ENCODE peak calls at places on chromosomes 1 and 21, in seven cellular contexts. One of them, this sample, is unnamed.
A peak's percentile ranks its signal among the peaks of the same experiment; 100 is the strongest.

GRCh38 chr1:164510435-164510834 is 48.5 kb upstream of the PBX1 start:
- DNase-seq in GM12878: no peak
- DNase-seq in HepG2: no peak
- DNase-seq in H1: no peak
- DNase-seq in K562: no peak
- DNase-seq in SK-N-SH: no peak
- DNase-seq in HCT116: no peak
- DNase-seq in this sample: peak; percentile 72

GRCh38 chr1:183019860-183020259 is 3.4 kb upstream of the LAMC1 start:
- DNase-seq in K562: no peak
- DNase-seq in H1: no peak
- DNase-seq in HCT116: no peak
- DNase-seq in GM12878: no peak
- DNase-seq in SK-N-SH: no peak
- DNase-seq in HepG2: peak; percentile 59
- DNase-seq in this sample: no peak

GRCh38 chr1:219120625-219121544 is 52.8 kb upstream of the LYPLAL1 start:
- DNase-seq in GM12878: no peak
- DNase-seq in HCT116: no peak
- DNase-seq in H1: no peak
- DNase-seq in K562: peak; percentile 87
- DNase-seq in SK-N-SH: peak; percentile 20
- DNase-seq in HepG2: no peak
- DNase-seq in this sample: no peak

GRCh38 chr1:71587961-71588360 is 507.1 kb upstream of the ZRANB2 start:
- DNase-seq in K562: no peak
- DNase-seq in H1: no peak
- DNase-seq in GM12878: no peak
- DNase-seq in SK-N-SH: no peak
- DNase-seq in HCT116: no peak
- DNase-seq in HepG2: no peak
- DNase-seq in this sample: peak; percentile 39

GRCh38 chr1:41835488-41835887 is 83.2 kb downstream of the HIVEP3 start:
- DNase-seq in HepG2: no peak
- DNase-seq in GM12878: no peak
- DNase-seq in K562: no peak
- DNase-seq in H1: no peak
- DNase-seq in HCT116: no peak
- DNase-seq in SK-N-SH: no peak
- DNase-seq in this sample: no peak

GRCh38 chr1:24893431-24893830 is 36.6 kb downstream of the RUNX3 start:
- DNase-seq in H1: no peak
- DNase-seq in SK-N-SH: no peak
- DNase-seq in GM12878: no peak
- DNase-seq in K562: no peak
- DNase-seq in HCT116: no peak
- DNase-seq in HepG2: no peak
- DNase-seq in this sample: no peak

GRCh38 chr1:217369271-217369981 is 261.5 kb downstream of the GPATCH2 start:
- DNase-seq in GM12878: peak; percentile 33
- DNase-seq in K562: no peak
- DNase-seq in HCT116: no peak
- DNase-seq in SK-N-SH: no peak
- DNase-seq in HepG2: no peak
- DNase-seq in H1: no peak
- DNase-seq in this sample: no peak

GRCh38 chr1:207241164-207241934 is 80.1 kb upstream of the CD55 start:
- DNase-seq in HepG2: peak; percentile 89
- DNase-seq in HCT116: no peak
- DNase-seq in GM12878: no peak
- DNase-seq in K562: no peak
- DNase-seq in H1: no peak
- DNase-seq in SK-N-SH: no peak
- DNase-seq in this sample: peak; percentile 77

GRCh38 chr1:26285366-26286063 is 5.6 kb downstream of the SH3BGRL3 start:
- DNase-seq in SK-N-SH: peak; percentile 74
- DNase-seq in GM12878: no peak
- DNase-seq in K562: peak; percentile 85
- DNase-seq in HCT116: peak; percentile 58
- DNase-seq in H1: no peak
- DNase-seq in HepG2: peak; percentile 73
- DNase-seq in this sample: no peak

GRCh38 chr21:31429500-31429899 is 85.4 kb upstream of the TIAM1 start:
- DNase-seq in HepG2: no peak
- DNase-seq in GM12878: no peak
- DNase-seq in H1: no peak
- DNase-seq in SK-N-SH: no peak
- DNase-seq in HCT116: no peak
- DNase-seq in K562: peak; percentile 3
- DNase-seq in this sample: no peak

GRCh38 chr21:35159881-35160280 is 110.8 kb upstream of the RUNX1 start:
- DNase-seq in HCT116: no peak
- DNase-seq in SK-N-SH: no peak
- DNase-seq in GM12878: no peak
- DNase-seq in K562: no peak
- DNase-seq in H1: no peak
- DNase-seq in HepG2: no peak
- DNase-seq in this sample: no peak
- TF ChIP-seq JUND in HCT116: no peak
- TF ChIP-seq JUND in SK-N-SH: no peak
- TF ChIP-seq JUND in GM12878: no peak
- TF ChIP-seq JUND in K562: no peak
- TF ChIP-seq JUND in H1: no peak
- TF ChIP-seq JUND in HepG2: no peak
- TF ChIP-seq JUND in this sample: no peak

DNA sequence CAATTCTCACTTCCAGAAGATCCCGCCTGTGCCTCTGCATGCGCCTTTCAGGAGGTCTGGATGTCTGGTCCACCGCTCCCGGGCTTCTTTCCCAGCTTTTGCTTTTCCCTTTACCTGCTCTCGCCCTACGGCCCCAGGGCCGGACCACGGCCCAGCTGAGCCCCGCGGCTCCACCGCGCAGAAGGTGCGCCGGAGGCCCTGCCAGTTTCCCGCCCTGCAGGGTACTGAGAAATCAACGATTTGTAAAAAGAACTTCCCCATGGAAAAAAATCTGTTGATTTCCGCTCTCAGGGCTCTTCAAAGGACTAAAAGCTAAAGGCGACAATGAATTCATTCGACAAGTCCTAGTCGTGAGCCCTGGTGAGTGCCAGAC is 7.0 kb upstream of the RNU1-2 start:
- DNase-seq in HCT116: no peak
- DNase-seq in HepG2: no peak
- DNase-seq in GM12878: no peak
- DNase-seq in H1: no peak
- DNase-seq in SK-N-SH: no peak
- DNase-seq in K562: no peak
- DNase-seq in this sample: no peak
- TF ChIP-seq JUND in HCT116: no peak
- TF ChIP-seq JUND in HepG2: no peak
- TF ChIP-seq JUND in GM12878: no peak
- TF ChIP-seq JUND in H1: no peak
- TF ChIP-seq JUND in SK-N-SH: no peak
- TF ChIP-seq JUND in K562: no peak
- TF ChIP-seq JUND in this sample: no peak

GRCh38 chr1:46687095-46687659 is 15.5 kb downstream of the TEX38 start:
- DNase-seq in SK-N-SH: no peak
- DNase-seq in HCT116: no peak
- DNase-seq in H1: no peak
- DNase-seq in GM12878: no peak
- DNase-seq in K562: no peak
- DNase-seq in HepG2: no peak
- DNase-seq in this sample: no peak
- TF ChIP-seq JUND in SK-N-SH: no peak
- TF ChIP-seq JUND in HCT116: no peak
- TF ChIP-seq JUND in H1: no peak
- TF ChIP-seq JUND in GM12878: no peak
- TF ChIP-seq JUND in K562: no peak
- TF ChIP-seq JUND in HepG2: no peak
- TF ChIP-seq JUND in this sample: no peak

DNA sequence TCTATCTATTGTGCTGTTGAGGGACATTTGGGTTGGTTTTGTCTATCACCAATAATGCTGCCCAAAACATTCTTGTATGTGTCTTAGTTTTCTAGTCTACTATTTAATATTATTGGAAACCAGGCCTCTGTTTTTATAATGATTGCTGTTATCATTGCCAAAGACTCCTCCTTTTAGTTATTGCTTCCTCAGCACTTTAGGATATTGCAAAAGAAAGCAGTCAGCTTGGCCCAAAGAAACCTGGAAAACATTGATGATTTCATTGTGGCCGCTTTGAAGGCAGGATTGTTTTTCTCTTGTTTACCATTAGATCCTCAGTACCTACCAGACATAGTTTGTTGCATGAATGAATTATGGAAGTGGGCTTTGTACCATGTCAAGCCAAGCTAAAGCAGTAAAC is 20.6 kb upstream of the MTARC2 start:
- DNase-seq in GM12878: no peak
- DNase-seq in H1: no peak
- DNase-seq in SK-N-SH: no peak
- DNase-seq in HCT116: no peak
- DNase-seq in K562: no peak
- DNase-seq in HepG2: no peak
- DNase-seq in this sample: no peak
- TF ChIP-seq JUND in GM12878: no peak
- TF ChIP-seq JUND in H1: no peak
- TF ChIP-seq JUND in SK-N-SH: no peak
- TF ChIP-seq JUND in HCT116: no peak
- TF ChIP-seq JUND in K562: no peak
- TF ChIP-seq JUND in HepG2: no peak
- TF ChIP-seq JUND in this sample: no peak

DNA sequence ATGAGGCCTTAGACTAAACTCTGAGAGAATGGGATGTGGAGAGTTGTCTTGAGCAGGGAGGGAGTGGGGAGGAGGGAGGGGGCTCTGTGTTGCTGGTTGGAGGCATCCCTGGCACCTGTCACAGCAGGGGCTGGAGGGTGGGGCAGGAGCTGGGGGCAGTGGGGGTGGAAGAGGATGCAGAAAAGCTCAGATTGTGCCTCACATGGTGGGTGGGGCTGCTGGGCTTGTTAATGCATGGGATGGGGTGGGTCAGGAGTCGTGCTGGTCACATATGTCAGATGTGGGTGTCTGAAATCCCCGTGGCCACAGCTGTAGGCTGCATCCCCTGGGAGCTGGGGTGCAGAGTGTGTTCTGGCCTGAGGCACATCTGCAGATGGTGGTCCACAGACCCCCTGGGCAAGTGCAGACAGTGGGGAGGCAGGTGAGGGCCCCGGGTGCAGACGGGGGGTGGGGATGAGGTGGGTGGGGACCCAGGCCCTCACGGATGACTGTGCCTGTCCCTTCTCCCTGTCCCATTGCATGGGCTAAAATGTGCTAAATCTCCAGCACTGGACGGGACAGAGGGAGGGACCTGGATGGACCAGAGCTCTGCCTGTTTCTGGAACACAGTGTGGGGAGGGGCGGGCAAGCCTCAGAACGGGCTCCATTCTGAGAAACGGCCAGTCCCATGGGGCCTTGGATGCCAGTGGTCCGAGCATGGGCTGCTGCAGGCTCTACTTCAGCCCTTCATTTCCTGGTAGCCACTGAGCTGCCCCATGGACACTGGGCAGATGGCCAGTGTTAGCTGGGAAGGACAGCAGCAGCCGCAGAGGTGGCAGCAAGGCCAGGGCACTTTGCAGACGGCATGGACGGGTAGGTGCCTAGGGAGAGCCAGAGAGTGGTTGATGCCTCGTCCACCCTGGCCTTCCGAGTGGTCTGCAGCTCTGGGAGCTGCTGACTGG is 88.1 kb upstream of the COL6A1 start:
- DNase-seq in HepG2: no peak
- DNase-seq in SK-N-SH: peak; percentile 85
- DNase-seq in GM12878: no peak
- DNase-seq in H1: no peak
- DNase-seq in HCT116: no peak
- DNase-seq in K562: no peak
- DNase-seq in this sample: no peak
- TF ChIP-seq JUND in HepG2: no peak
- TF ChIP-seq JUND in SK-N-SH: no peak
- TF ChIP-seq JUND in GM12878: no peak
- TF ChIP-seq JUND in H1: no peak
- TF ChIP-seq JUND in HCT116: no peak
- TF ChIP-seq JUND in K562: no peak
- TF ChIP-seq JUND in this sample: no peak

DNA sequence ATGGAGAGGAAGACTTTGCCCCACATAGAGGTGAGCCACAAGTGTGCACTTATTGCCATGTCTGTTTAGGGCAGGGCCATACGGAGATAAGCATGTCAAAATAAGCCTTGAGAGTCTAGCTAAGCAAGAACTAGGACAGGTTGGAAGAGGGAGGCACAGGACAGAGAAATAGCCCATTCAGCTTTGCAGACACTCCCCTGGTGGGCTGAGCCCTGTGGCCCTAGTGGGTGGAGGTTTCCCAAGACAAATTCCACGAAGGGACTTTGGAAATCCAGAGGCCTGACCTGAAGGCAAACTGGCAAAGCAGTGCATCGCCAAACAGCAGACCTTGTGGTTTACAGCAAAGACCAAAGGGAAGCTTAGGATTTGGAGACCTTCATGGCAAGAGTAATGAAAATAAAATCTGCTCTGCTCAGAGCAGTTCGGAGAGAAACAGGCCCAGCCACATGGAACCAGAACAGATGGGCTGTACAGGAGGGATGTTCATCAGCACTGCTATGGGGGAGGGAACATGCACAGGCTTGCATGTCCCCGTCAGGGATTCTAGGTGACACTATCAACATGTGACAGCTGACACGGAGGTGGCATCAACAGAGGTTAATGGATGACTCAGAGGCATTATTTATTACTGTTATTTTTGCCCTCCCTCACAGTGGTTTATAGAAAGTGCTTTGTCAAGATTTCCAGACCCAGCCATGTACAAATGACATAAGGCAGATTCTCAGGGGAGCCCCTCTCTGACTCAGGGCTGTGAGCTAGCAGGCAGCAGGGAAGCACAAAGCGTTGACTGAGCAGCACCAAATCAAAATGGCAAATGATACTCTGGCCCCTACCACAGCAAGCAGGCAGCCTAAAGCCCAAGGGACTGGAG is 90.1 kb upstream of the IRF2BP2 start:
- DNase-seq in K562: peak; percentile 79
- DNase-seq in H1: no peak
- DNase-seq in HepG2: no peak
- DNase-seq in SK-N-SH: peak; percentile 36
- DNase-seq in GM12878: peak; percentile 83
- DNase-seq in HCT116: peak; percentile 10
- DNase-seq in this sample: peak; percentile 45
- TF ChIP-seq JUND in K562: peak; percentile 94
- TF ChIP-seq JUND in H1: no peak
- TF ChIP-seq JUND in HepG2: no peak
- TF ChIP-seq JUND in SK-N-SH: peak; percentile 71
- TF ChIP-seq JUND in GM12878: peak; percentile 84
- TF ChIP-seq JUND in HCT116: no peak
- TF ChIP-seq JUND in this sample: no peak

GRCh38 chr1:21585037-21585436 is 75.8 kb downstream of the ALPL start:
- DNase-seq in HepG2: peak; percentile 43
- DNase-seq in GM12878: no peak
- DNase-seq in HCT116: no peak
- DNase-seq in H1: no peak
- DNase-seq in K562: peak; percentile 54
- DNase-seq in SK-N-SH: no peak
- DNase-seq in this sample: no peak
- TF ChIP-seq JUND in HepG2: no peak
- TF ChIP-seq JUND in GM12878: no peak
- TF ChIP-seq JUND in HCT116: no peak
- TF ChIP-seq JUND in H1: no peak
- TF ChIP-seq JUND in K562: no peak
- TF ChIP-seq JUND in SK-N-SH: no peak
- TF ChIP-seq JUND in this sample: no peak